ENCODE peak calls at places on chromosomes 16 and 17, in seven cellular contexts. U is GF-D8; N is CD4-positive, CD25-positive, alpha-beta regulatory T cell; I is adrenal gland; K is SW480; D is AG04450; O is CMK. C is an unnamed sample.

GRCh38 chr17:79019631-79020584 is 4.1 kb upstream of the C1QTNF1 start:
- DNase-seq in I (peak), D (peak), O (no peak), N (no peak), K (peak), U (peak), C (no peak)

GRCh38 chr16:9703731-9704130 is 478.5 kb downstream of the GRIN2A start:
- DNase-seq in U (no peak), K (no peak), D (no peak), I (no peak), N (no peak), O (no peak), C (no peak)

GRCh38 chr16:19644877-19645276 is 73.2 kb downstream of the KNOP1 start:
- DNase-seq in N (no peak), U (no peak), O (no peak), K (no peak), I (no peak), D (no peak), C (no peak)

GRCh38 chr16:9499921-9500593 is 408.6 kb downstream of the HAPSTR1 start:
- DNase-seq in D (no peak), I (no peak), O (no peak), N (no peak), K (no peak), U (no peak), C (no peak)

GRCh38 chr17:56593741-56594527 is 435 bp downstream of the NOG start:
- DNase-seq in D (no peak), N (peak), O (no peak), U (no peak), I (peak), K (peak), C (peak)

GRCh38 chr16:84532299-84532724 is 27.9 kb upstream of the MEAK7 start:
- DNase-seq in O (peak), D (peak), U (no peak), N (no peak), K (peak), I (peak), C (no peak)

GRCh38 chr17:31580331-31581021 is 189.0 kb downstream of the RAB11FIP4 start:
- DNase-seq in K (peak), N (no peak), U (no peak), D (no peak), O (no peak), I (peak), C (no peak)

GRCh38 chr17:50532452-50533024 is at the start of gene EPN3:
- DNase-seq in K (no peak), N (no peak), D (no peak), U (no peak), O (no peak), I (peak), C (no peak)

GRCh38 chr16:80703391-80704071 is 100.9 kb downstream of the CDYL2 start:
- DNase-seq in I (no peak), D (no peak), O (no peak), K (peak), N (no peak), U (no peak), C (no peak)

GRCh38 chr17:27554152-27554551 is 76.8 kb upstream of the LGALS9 start:
- DNase-seq in N (no peak), O (no peak), D (no peak), I (peak), U (no peak), K (no peak), C (no peak)

GRCh38 chr17:68101992-68102758 is 66.6 kb downstream of the KPNA2 start:
- DNase-seq in N (no peak), U (no peak), O (no peak), I (peak), K (peak), D (no peak), C (peak)

GRCh38 chr17:57370051-57370581 is 113.8 kb downstream of the MSI2 start:
- DNase-seq in I (peak), N (no peak), K (no peak), O (no peak), U (no peak), D (peak), C (no peak)

GRCh38 chr17:76157759-76158158 is 16.7 kb upstream of the FOXJ1 start:
- DNase-seq in U (no peak), I (no peak), D (no peak), O (no peak), K (no peak), N (no peak), C (no peak)

GRCh38 chr17:1878419-1879121 is 48.8 kb downstream of the RPA1 start:
- DNase-seq in K (no peak), N (no peak), D (no peak), I (peak), O (no peak), U (no peak), C (no peak)

GRCh38 chr17:76360461-76360860 is 6.7 kb upstream of the PRPSAP1 start:
- DNase-seq in N (no peak), U (no peak), K (no peak), I (no peak), D (no peak), O (no peak), C (no peak)

GRCh38 chr17:59287452-59287851 is 44.0 kb upstream of the YPEL2 start:
- DNase-seq in O (no peak), N (no peak), U (peak), K (no peak), I (peak), D (no peak), C (no peak)

GRCh38 chr17:67025216-67025792 is 19.1 kb upstream of the CACNG1 start:
- DNase-seq in U (no peak), O (no peak), K (peak), N (no peak), I (no peak), D (no peak), C (no peak)

GRCh38 chr16:56789360-56789759 is 59.4 kb downstream of the NUP93 start:
- DNase-seq in N (no peak), D (no peak), U (peak), K (peak), O (no peak), I (peak), C (no peak)

GRCh38 chr17:76935331-76935730 is 67.1 kb downstream of the MGAT5B start:
- DNase-seq in O (no peak), N (no peak), I (no peak), D (no peak), U (no peak), K (peak), C (no peak)

GRCh38 chr17:69870091-69870530 is 204.9 kb upstream of the KCNJ16 start:
- DNase-seq in K (no peak), D (peak), I (no peak), O (no peak), U (no peak), N (no peak), C (peak)

GRCh38 chr16:67562918-67563707 is 787 bp downstream of the CTCF start:
- DNase-seq in D (no peak), K (peak), I (peak), O (no peak), N (peak), U (peak), C (peak)

GRCh38 chr17:45394001-45394912 is 38.4 kb downstream of the ARHGAP27 start:
- DNase-seq in O (no peak), K (no peak), I (no peak), D (no peak), N (no peak), U (no peak), C (no peak)

GRCh38 chr17:55444471-55445441 is 23.1 kb upstream of the MMD start:
- DNase-seq in O (no peak), D (no peak), N (no peak), I (peak), U (no peak), K (no peak), C (no peak)

C was measured in GM20000.